ENCODE peak calls at places on chromosomes 1 and 21, in six cellular contexts. One of them, this sample, is unnamed.

GRCh38 chr1:7295946-7296345 is 475.1 kb upstream of the VAMP3 start:
- DNase-seq in Kasumi-1: no peak
- DNase-seq in NCI-H2171: no peak
- DNase-seq in epithelial cell of esophagus: no peak
- DNase-seq in stimulated activated CD4-positive, alpha-beta T cell treated with anti-CD3 and anti-CD28 coated beads, Interleukin-1b, Interleukin-23, amount 100 ng/mL, for 1 hour: no peak
- DNase-seq in testis: no peak
- DNase-seq in this sample: no peak

GRCh38 chr1:47993881-47994625 is 3.1 kb downstream of the TRABD2B start:
- DNase-seq in Kasumi-1: no peak
- DNase-seq in epithelial cell of esophagus: no peak
- DNase-seq in stimulated activated CD4-positive, alpha-beta T cell treated with anti-CD3 and anti-CD28 coated beads, Interleukin-1b, Interleukin-23, amount 100 ng/mL, for 1 hour: no peak
- DNase-seq in testis: no peak
- DNase-seq in NCI-H2171: no peak
- DNase-seq in this sample: no peak

GRCh38 chr1:86155807-86156561 is 588 bp downstream of the COL24A1 start:
- DNase-seq in testis: peak; percentile 16
- DNase-seq in stimulated activated CD4-positive, alpha-beta T cell treated with anti-CD3 and anti-CD28 coated beads, Interleukin-1b, Interleukin-23, amount 100 ng/mL, for 1 hour: no peak
- DNase-seq in Kasumi-1: no peak
- DNase-seq in epithelial cell of esophagus: peak; percentile 16
- DNase-seq in NCI-H2171: no peak
- DNase-seq in this sample: no peak

GRCh38 chr1:69076631-69077030 is 491.1 kb upstream of the LRRC7 start:
- DNase-seq in testis: no peak
- DNase-seq in NCI-H2171: no peak
- DNase-seq in Kasumi-1: no peak
- DNase-seq in stimulated activated CD4-positive, alpha-beta T cell treated with anti-CD3 and anti-CD28 coated beads, Interleukin-1b, Interleukin-23, amount 100 ng/mL, for 1 hour: no peak
- DNase-seq in epithelial cell of esophagus: no peak
- DNase-seq in this sample: no peak

GRCh38 chr1:43440358-43440757 is 13.4 kb downstream of the HYI start:
- DNase-seq in Kasumi-1: no peak
- DNase-seq in stimulated activated CD4-positive, alpha-beta T cell treated with anti-CD3 and anti-CD28 coated beads, Interleukin-1b, Interleukin-23, amount 100 ng/mL, for 1 hour: no peak
- DNase-seq in epithelial cell of esophagus: no peak
- DNase-seq in NCI-H2171: no peak
- DNase-seq in testis: no peak
- DNase-seq in this sample: no peak

GRCh38 chr1:207890136-207890738 is 20.7 kb downstream of the CD34 start:
- DNase-seq in Kasumi-1: peak; percentile 96
- DNase-seq in epithelial cell of esophagus: peak; percentile 35
- DNase-seq in testis: peak; percentile 80
- DNase-seq in stimulated activated CD4-positive, alpha-beta T cell treated with anti-CD3 and anti-CD28 coated beads, Interleukin-1b, Interleukin-23, amount 100 ng/mL, for 1 hour: no peak
- DNase-seq in NCI-H2171: no peak
- DNase-seq in this sample: peak; percentile 81

GRCh38 chr21:33384851-33385331 is 18.3 kb upstream of the IFNGR2 start:
- DNase-seq in NCI-H2171: no peak
- DNase-seq in epithelial cell of esophagus: no peak
- DNase-seq in testis: no peak
- DNase-seq in stimulated activated CD4-positive, alpha-beta T cell treated with anti-CD3 and anti-CD28 coated beads, Interleukin-1b, Interleukin-23, amount 100 ng/mL, for 1 hour: no peak
- DNase-seq in Kasumi-1: no peak
- DNase-seq in this sample: peak; percentile 69

GRCh38 chr1:12528021-12528852 is 89.8 kb downstream of the DHRS3 start:
- DNase-seq in stimulated activated CD4-positive, alpha-beta T cell treated with anti-CD3 and anti-CD28 coated beads, Interleukin-1b, Interleukin-23, amount 100 ng/mL, for 1 hour: no peak
- DNase-seq in NCI-H2171: no peak
- DNase-seq in testis: peak; percentile 66
- DNase-seq in Kasumi-1: no peak
- DNase-seq in epithelial cell of esophagus: peak; percentile 14
- DNase-seq in this sample: peak; percentile 44

GRCh38 chr1:1062364-1063163 is 11.5 kb downstream of the RNF223 start:
- DNase-seq in Kasumi-1: no peak
- DNase-seq in epithelial cell of esophagus: no peak
- DNase-seq in stimulated activated CD4-positive, alpha-beta T cell treated with anti-CD3 and anti-CD28 coated beads, Interleukin-1b, Interleukin-23, amount 100 ng/mL, for 1 hour: no peak
- DNase-seq in testis: peak; percentile 37
- DNase-seq in NCI-H2171: no peak
- DNase-seq in this sample: no peak

GRCh38 chr21:15063821-15064575 is 802 bp downstream of the NRIP1 start:
- DNase-seq in NCI-H2171: no peak
- DNase-seq in stimulated activated CD4-positive, alpha-beta T cell treated with anti-CD3 and anti-CD28 coated beads, Interleukin-1b, Interleukin-23, amount 100 ng/mL, for 1 hour: no peak
- DNase-seq in testis: peak; percentile 48
- DNase-seq in epithelial cell of esophagus: peak; percentile 37
- DNase-seq in Kasumi-1: peak; percentile 36
- DNase-seq in this sample: peak; percentile 18

GRCh38 chr1:14937288-14937949 is 216.1 kb upstream of the TMEM51 start:
- DNase-seq in stimulated activated CD4-positive, alpha-beta T cell treated with anti-CD3 and anti-CD28 coated beads, Interleukin-1b, Interleukin-23, amount 100 ng/mL, for 1 hour: no peak
- DNase-seq in testis: no peak
- DNase-seq in NCI-H2171: peak; percentile 82
- DNase-seq in epithelial cell of esophagus: no peak
- DNase-seq in Kasumi-1: no peak
- DNase-seq in this sample: no peak

GRCh38 chr1:155697046-155697445 is 8.2 kb downstream of the DAP3 start:
- DNase-seq in stimulated activated CD4-positive, alpha-beta T cell treated with anti-CD3 and anti-CD28 coated beads, Interleukin-1b, Interleukin-23, amount 100 ng/mL, for 1 hour: no peak
- DNase-seq in NCI-H2171: no peak
- DNase-seq in Kasumi-1: no peak
- DNase-seq in epithelial cell of esophagus: no peak
- DNase-seq in testis: no peak
- DNase-seq in this sample: no peak

GRCh38 chr1:26083246-26083645 is 15.8 kb upstream of the TRIM63 start:
- DNase-seq in epithelial cell of esophagus: peak; percentile 58
- DNase-seq in Kasumi-1: no peak
- DNase-seq in stimulated activated CD4-positive, alpha-beta T cell treated with anti-CD3 and anti-CD28 coated beads, Interleukin-1b, Interleukin-23, amount 100 ng/mL, for 1 hour: no peak
- DNase-seq in testis: no peak
- DNase-seq in NCI-H2171: no peak
- DNase-seq in this sample: peak; percentile 23

GRCh38 chr1:23695667-23696066 is 4.1 kb downstream of the RPL11 start:
- DNase-seq in Kasumi-1: no peak
- DNase-seq in epithelial cell of esophagus: no peak
- DNase-seq in NCI-H2171: no peak
- DNase-seq in stimulated activated CD4-positive, alpha-beta T cell treated with anti-CD3 and anti-CD28 coated beads, Interleukin-1b, Interleukin-23, amount 100 ng/mL, for 1 hour: no peak
- DNase-seq in testis: no peak
- DNase-seq in this sample: no peak

GRCh38 chr1:171434717-171435346 is 50.5 kb upstream of the PRRC2C start:
- DNase-seq in NCI-H2171: no peak
- DNase-seq in testis: no peak
- DNase-seq in stimulated activated CD4-positive, alpha-beta T cell treated with anti-CD3 and anti-CD28 coated beads, Interleukin-1b, Interleukin-23, amount 100 ng/mL, for 1 hour: no peak
- DNase-seq in epithelial cell of esophagus: peak; percentile 92
- DNase-seq in Kasumi-1: peak; percentile 40
- DNase-seq in this sample: peak; percentile 92

GRCh38 chr1:23902611-23903278 is 10.4 kb downstream of the CNR2 start:
- DNase-seq in epithelial cell of esophagus: no peak
- DNase-seq in NCI-H2171: no peak
- DNase-seq in stimulated activated CD4-positive, alpha-beta T cell treated with anti-CD3 and anti-CD28 coated beads, Interleukin-1b, Interleukin-23, amount 100 ng/mL, for 1 hour: no peak
- DNase-seq in Kasumi-1: no peak
- DNase-seq in testis: no peak
- DNase-seq in this sample: no peak

GRCh38 chr1:66618390-66618789 is 84.4 kb downstream of the SGIP1 start:
- DNase-seq in epithelial cell of esophagus: peak; percentile 18
- DNase-seq in stimulated activated CD4-positive, alpha-beta T cell treated with anti-CD3 and anti-CD28 coated beads, Interleukin-1b, Interleukin-23, amount 100 ng/mL, for 1 hour: no peak
- DNase-seq in Kasumi-1: no peak
- DNase-seq in NCI-H2171: no peak
- DNase-seq in testis: no peak
- DNase-seq in this sample: no peak

GRCh38 chr21:45877821-45878469 is 103.6 kb upstream of the COL6A1 start:
- DNase-seq in testis: no peak
- DNase-seq in stimulated activated CD4-positive, alpha-beta T cell treated with anti-CD3 and anti-CD28 coated beads, Interleukin-1b, Interleukin-23, amount 100 ng/mL, for 1 hour: no peak
- DNase-seq in Kasumi-1: no peak
- DNase-seq in NCI-H2171: no peak
- DNase-seq in epithelial cell of esophagus: no peak
- DNase-seq in this sample: peak; percentile 84

GRCh38 chr1:41742219-41742618 is 176.5 kb downstream of the HIVEP3 start:
- DNase-seq in NCI-H2171: no peak
- DNase-seq in stimulated activated CD4-positive, alpha-beta T cell treated with anti-CD3 and anti-CD28 coated beads, Interleukin-1b, Interleukin-23, amount 100 ng/mL, for 1 hour: no peak
- DNase-seq in Kasumi-1: no peak
- DNase-seq in epithelial cell of esophagus: peak; percentile 65
- DNase-seq in testis: no peak
- DNase-seq in this sample: peak; percentile 73

GRCh38 chr1:59298710-59299346 is 1.9 kb downstream of the FGGY start:
- DNase-seq in testis: no peak
- DNase-seq in NCI-H2171: no peak
- DNase-seq in Kasumi-1: no peak
- DNase-seq in epithelial cell of esophagus: peak; percentile 11
- DNase-seq in stimulated activated CD4-positive, alpha-beta T cell treated with anti-CD3 and anti-CD28 coated beads, Interleukin-1b, Interleukin-23, amount 100 ng/mL, for 1 hour: no peak
- DNase-seq in this sample: peak; percentile 22